ENCODE peak calls at places on chromosomes 11 and 22, in ten cellular contexts. One of them, this sample, is unnamed.

GRCh38 chr11:13494051-13494450 is 1.7 kb downstream of the PTH start:
- DNase-seq in neural progenitor cell: no peak
- DNase-seq in psoas muscle: no peak
- DNase-seq in CD4-positive, alpha-beta T cell: no peak
- DNase-seq in lower lobe of right lung: no peak
- DNase-seq in fibroblast of mammary gland: no peak
- DNase-seq in GM20000: no peak
- DNase-seq in HFF-Myc: no peak
- DNase-seq in BJ: no peak
- DNase-seq in IMR-90: no peak
- DNase-seq in this sample: no peak

GRCh38 chr22:46563381-46564083 is 26.1 kb upstream of the CELSR1 start:
- DNase-seq in fibroblast of mammary gland: peak; percentile 34
- DNase-seq in BJ: no peak
- DNase-seq in IMR-90: peak; percentile 37
- DNase-seq in CD4-positive, alpha-beta T cell: peak; percentile 74
- DNase-seq in lower lobe of right lung: peak; percentile 86
- DNase-seq in neural progenitor cell: peak; percentile 82
- DNase-seq in GM20000: peak; percentile 81
- DNase-seq in HFF-Myc: no peak
- DNase-seq in psoas muscle: peak; percentile 77
- DNase-seq in this sample: peak; percentile 82

GRCh38 chr11:44899959-44900358 is 50.7 kb downstream of the TP53I11 start:
- DNase-seq in HFF-Myc: peak; percentile 33
- DNase-seq in CD4-positive, alpha-beta T cell: no peak
- DNase-seq in BJ: no peak
- DNase-seq in IMR-90: peak; percentile 71
- DNase-seq in neural progenitor cell: peak; percentile 34
- DNase-seq in fibroblast of mammary gland: peak; percentile 79
- DNase-seq in GM20000: peak; percentile 30
- DNase-seq in psoas muscle: no peak
- DNase-seq in lower lobe of right lung: no peak
- DNase-seq in this sample: peak; percentile 41

GRCh38 chr11:6438979-6439571 is 1.7 kb downstream of the HPX start:
- DNase-seq in IMR-90: peak; percentile 59
- DNase-seq in lower lobe of right lung: no peak
- DNase-seq in fibroblast of mammary gland: peak; percentile 69
- DNase-seq in CD4-positive, alpha-beta T cell: no peak
- DNase-seq in BJ: no peak
- DNase-seq in psoas muscle: no peak
- DNase-seq in GM20000: no peak
- DNase-seq in neural progenitor cell: peak; percentile 69
- DNase-seq in HFF-Myc: peak; percentile 42
- DNase-seq in this sample: peak; percentile 51

GRCh38 chr11:8203980-8204379 is 35.2 kb upstream of the RIC3 start:
- DNase-seq in HFF-Myc: no peak
- DNase-seq in lower lobe of right lung: no peak
- DNase-seq in fibroblast of mammary gland: no peak
- DNase-seq in BJ: no peak
- DNase-seq in neural progenitor cell: no peak
- DNase-seq in psoas muscle: no peak
- DNase-seq in IMR-90: no peak
- DNase-seq in GM20000: no peak
- DNase-seq in CD4-positive, alpha-beta T cell: no peak
- DNase-seq in this sample: no peak

GRCh38 chr11:1120532-1121342 is 37.0 kb upstream of the MUC5AC start:
- DNase-seq in neural progenitor cell: no peak
- DNase-seq in IMR-90: no peak
- DNase-seq in BJ: no peak
- DNase-seq in CD4-positive, alpha-beta T cell: no peak
- DNase-seq in GM20000: no peak
- DNase-seq in lower lobe of right lung: no peak
- DNase-seq in HFF-Myc: no peak
- DNase-seq in psoas muscle: peak; percentile 8
- DNase-seq in fibroblast of mammary gland: no peak
- DNase-seq in this sample: no peak

GRCh38 chr11:9847636-9848035 is 183.8 kb downstream of the SWAP70 start:
- DNase-seq in CD4-positive, alpha-beta T cell: no peak
- DNase-seq in neural progenitor cell: no peak
- DNase-seq in BJ: no peak
- DNase-seq in fibroblast of mammary gland: peak; percentile 75
- DNase-seq in lower lobe of right lung: no peak
- DNase-seq in GM20000: no peak
- DNase-seq in psoas muscle: no peak
- DNase-seq in HFF-Myc: no peak
- DNase-seq in IMR-90: no peak
- DNase-seq in this sample: no peak

GRCh38 chr11:118979434-118979833 is 7.9 kb downstream of the FOXR1 start:
- DNase-seq in neural progenitor cell: peak; percentile 80
- DNase-seq in psoas muscle: no peak
- DNase-seq in BJ: no peak
- DNase-seq in HFF-Myc: no peak
- DNase-seq in CD4-positive, alpha-beta T cell: no peak
- DNase-seq in GM20000: peak; percentile 15
- DNase-seq in fibroblast of mammary gland: no peak
- DNase-seq in IMR-90: no peak
- DNase-seq in lower lobe of right lung: no peak
- DNase-seq in this sample: no peak

GRCh38 chr22:31870890-31871289 is 73.4 kb upstream of the YWHAH start:
- DNase-seq in GM20000: no peak
- DNase-seq in fibroblast of mammary gland: peak; percentile 93
- DNase-seq in HFF-Myc: no peak
- DNase-seq in BJ: peak; percentile 27
- DNase-seq in lower lobe of right lung: no peak
- DNase-seq in psoas muscle: no peak
- DNase-seq in IMR-90: peak; percentile 83
- DNase-seq in neural progenitor cell: no peak
- DNase-seq in CD4-positive, alpha-beta T cell: no peak
- DNase-seq in this sample: no peak

GRCh38 chr11:55457641-55458040 is 89.9 kb downstream of the OR4A15 start:
- DNase-seq in psoas muscle: no peak
- DNase-seq in BJ: no peak
- DNase-seq in IMR-90: no peak
- DNase-seq in neural progenitor cell: no peak
- DNase-seq in lower lobe of right lung: no peak
- DNase-seq in HFF-Myc: no peak
- DNase-seq in GM20000: no peak
- DNase-seq in CD4-positive, alpha-beta T cell: no peak
- DNase-seq in fibroblast of mammary gland: no peak
- DNase-seq in this sample: no peak

GRCh38 chr11:2444301-2445106 is at the start of the genes KCNQ1 and TRPM5:
- DNase-seq in IMR-90: no peak
- DNase-seq in CD4-positive, alpha-beta T cell: peak; percentile 77
- DNase-seq in HFF-Myc: no peak
- DNase-seq in fibroblast of mammary gland: no peak
- DNase-seq in neural progenitor cell: peak; percentile 89
- DNase-seq in psoas muscle: peak; percentile 44
- DNase-seq in GM20000: peak; percentile 87
- DNase-seq in lower lobe of right lung: peak; percentile 86
- DNase-seq in BJ: no peak
- DNase-seq in this sample: peak; percentile 77

GRCh38 chr11:65489061-65489705 is 9.7 kb upstream of the MALAT1 start:
- DNase-seq in BJ: peak; percentile 89
- DNase-seq in neural progenitor cell: peak; percentile 77
- DNase-seq in fibroblast of mammary gland: peak; percentile 89
- DNase-seq in HFF-Myc: no peak
- DNase-seq in CD4-positive, alpha-beta T cell: no peak
- DNase-seq in IMR-90: peak; percentile 90
- DNase-seq in psoas muscle: peak; percentile 81
- DNase-seq in lower lobe of right lung: no peak
- DNase-seq in GM20000: no peak
- DNase-seq in this sample: peak; percentile 71

DNA sequence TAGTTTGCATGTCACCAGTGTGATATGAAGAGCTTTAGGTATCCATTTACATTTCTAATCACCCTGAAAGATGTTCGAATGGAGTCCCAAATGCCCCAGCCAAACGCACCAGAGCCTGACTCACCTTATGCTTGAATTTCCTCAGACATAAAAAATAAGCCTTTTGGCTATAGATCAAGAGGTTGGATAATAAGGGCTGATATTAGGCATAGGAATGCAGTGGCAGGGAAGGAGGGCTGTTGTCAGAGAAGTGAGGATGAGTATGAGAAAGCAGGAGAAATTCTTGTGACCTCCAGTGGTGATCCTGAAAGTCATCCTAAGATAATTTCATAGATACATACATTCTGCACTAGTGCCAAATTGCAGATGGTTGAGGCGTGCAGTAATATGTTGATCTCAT is 264.6 kb downstream of the NELL1 start:
- DNase-seq in neural progenitor cell: no peak
- DNase-seq in BJ: no peak
- DNase-seq in psoas muscle: no peak
- DNase-seq in CD4-positive, alpha-beta T cell: no peak
- DNase-seq in IMR-90: no peak
- DNase-seq in lower lobe of right lung: no peak
- DNase-seq in fibroblast of mammary gland: no peak
- DNase-seq in HFF-Myc: no peak
- DNase-seq in GM20000: no peak
- DNase-seq in this sample: no peak
- TF ChIP-seq CTCF in neural progenitor cell: no peak
- TF ChIP-seq CTCF in BJ: no peak
- TF ChIP-seq CTCF in psoas muscle: no peak
- TF ChIP-seq CTCF in CD4-positive, alpha-beta T cell: no peak
- TF ChIP-seq CTCF in IMR-90: no peak
- TF ChIP-seq CTCF in lower lobe of right lung: no peak
- TF ChIP-seq CTCF in fibroblast of mammary gland: no peak
- TF ChIP-seq CTCF in HFF-Myc: no peak
- TF ChIP-seq CTCF in GM20000: no peak
- TF ChIP-seq CTCF in this sample: no peak

GRCh38 chr22:19921544-19922081 is 20.0 kb upstream of the COMT start:
- DNase-seq in GM20000: no peak
- DNase-seq in fibroblast of mammary gland: no peak
- DNase-seq in IMR-90: no peak
- DNase-seq in neural progenitor cell: no peak
- DNase-seq in HFF-Myc: no peak
- DNase-seq in lower lobe of right lung: peak; percentile 6
- DNase-seq in CD4-positive, alpha-beta T cell: no peak
- DNase-seq in BJ: no peak
- DNase-seq in psoas muscle: no peak
- DNase-seq in this sample: no peak

GRCh38 chr22:19919701-19920363 is 21.7 kb upstream of the COMT start:
- DNase-seq in psoas muscle: no peak
- DNase-seq in HFF-Myc: no peak
- DNase-seq in fibroblast of mammary gland: no peak
- DNase-seq in lower lobe of right lung: no peak
- DNase-seq in CD4-positive, alpha-beta T cell: no peak
- DNase-seq in neural progenitor cell: no peak
- DNase-seq in BJ: no peak
- DNase-seq in GM20000: no peak
- DNase-seq in IMR-90: no peak
- DNase-seq in this sample: no peak

GRCh38 chr22:19928207-19928606 is 13.4 kb upstream of the COMT start:
- DNase-seq in GM20000: no peak
- DNase-seq in lower lobe of right lung: peak; percentile 8
- DNase-seq in CD4-positive, alpha-beta T cell: no peak
- DNase-seq in BJ: no peak
- DNase-seq in HFF-Myc: no peak
- DNase-seq in psoas muscle: no peak
- DNase-seq in neural progenitor cell: no peak
- DNase-seq in IMR-90: no peak
- DNase-seq in fibroblast of mammary gland: no peak
- DNase-seq in this sample: no peak

GRCh38 chr22:19927696-19928095 is 13.9 kb upstream of the COMT start:
- DNase-seq in neural progenitor cell: no peak
- DNase-seq in lower lobe of right lung: peak; percentile 8
- DNase-seq in psoas muscle: no peak
- DNase-seq in fibroblast of mammary gland: no peak
- DNase-seq in IMR-90: no peak
- DNase-seq in BJ: no peak
- DNase-seq in CD4-positive, alpha-beta T cell: no peak
- DNase-seq in GM20000: no peak
- DNase-seq in HFF-Myc: no peak
- DNase-seq in this sample: no peak

DNA sequence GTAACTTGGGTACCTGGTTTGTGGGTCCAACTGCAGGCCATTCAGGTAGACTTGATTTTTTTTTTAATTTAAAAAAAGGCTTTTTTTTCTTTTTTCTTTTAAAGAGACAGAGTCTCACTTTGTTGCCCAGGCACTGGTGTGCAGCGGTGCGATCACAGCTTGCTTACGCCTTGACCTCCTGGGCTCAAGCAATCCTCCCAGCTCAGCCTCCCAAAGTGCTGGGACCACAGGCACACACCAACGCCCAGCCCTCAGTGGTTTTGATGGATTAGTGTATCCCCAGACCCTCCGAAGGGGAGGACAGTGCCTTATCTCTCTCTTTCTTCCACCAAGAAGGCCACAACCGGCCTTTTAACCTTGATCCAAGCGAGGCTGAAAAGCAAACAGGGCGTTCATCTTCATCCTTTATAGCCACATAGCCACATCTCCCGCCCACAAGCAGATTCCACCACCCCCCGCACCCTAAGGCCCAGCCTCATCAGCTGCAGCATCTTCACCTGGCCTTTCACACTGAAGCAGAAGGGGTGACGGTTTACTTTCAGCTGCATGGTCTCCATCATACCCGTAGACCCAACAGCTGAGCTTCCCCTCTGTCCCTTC is 17.6 kb upstream of the COMT start:
- DNase-seq in BJ: no peak
- DNase-seq in fibroblast of mammary gland: no peak
- DNase-seq in lower lobe of right lung: peak; percentile 15
- DNase-seq in psoas muscle: no peak
- DNase-seq in CD4-positive, alpha-beta T cell: no peak
- DNase-seq in GM20000: no peak
- DNase-seq in IMR-90: no peak
- DNase-seq in neural progenitor cell: no peak
- DNase-seq in HFF-Myc: no peak
- DNase-seq in this sample: no peak
- TF ChIP-seq CTCF in BJ: no peak
- TF ChIP-seq CTCF in fibroblast of mammary gland: no peak
- TF ChIP-seq CTCF in lower lobe of right lung: no peak
- TF ChIP-seq CTCF in psoas muscle: no peak
- TF ChIP-seq CTCF in CD4-positive, alpha-beta T cell: no peak
- TF ChIP-seq CTCF in GM20000: no peak
- TF ChIP-seq CTCF in IMR-90: no peak
- TF ChIP-seq CTCF in neural progenitor cell: no peak
- TF ChIP-seq CTCF in HFF-Myc: no peak
- TF ChIP-seq CTCF in this sample: no peak

DNA sequence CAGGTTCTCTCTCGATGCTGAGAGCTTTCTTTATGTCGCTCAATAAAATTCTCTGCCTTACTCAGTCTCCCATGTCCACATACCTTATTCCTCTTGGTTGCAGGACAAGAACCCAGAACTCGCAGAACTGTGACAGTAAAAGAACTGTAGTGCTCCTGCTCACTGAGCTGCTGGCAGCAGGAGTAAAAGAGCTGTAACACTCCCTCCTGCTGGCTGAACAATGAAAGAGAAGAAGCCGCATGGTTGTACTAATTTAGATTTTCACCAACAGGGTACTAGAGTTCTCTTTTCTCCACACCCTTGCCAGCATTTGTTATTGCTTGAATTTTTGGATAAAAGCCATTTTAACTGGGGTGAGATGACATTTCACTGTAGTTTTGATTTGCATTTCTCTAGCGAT is 433.2 kb downstream of the GUCY1A2 start:
- DNase-seq in GM20000: no peak
- DNase-seq in psoas muscle: no peak
- DNase-seq in CD4-positive, alpha-beta T cell: no peak
- DNase-seq in fibroblast of mammary gland: peak; percentile 59
- DNase-seq in IMR-90: peak; percentile 51
- DNase-seq in neural progenitor cell: peak; percentile 59
- DNase-seq in lower lobe of right lung: no peak
- DNase-seq in HFF-Myc: peak; percentile 4
- DNase-seq in BJ: no peak
- DNase-seq in this sample: no peak
- TF ChIP-seq CTCF in GM20000: no peak
- TF ChIP-seq CTCF in psoas muscle: no peak
- TF ChIP-seq CTCF in CD4-positive, alpha-beta T cell: no peak
- TF ChIP-seq CTCF in fibroblast of mammary gland: peak; percentile 52
- TF ChIP-seq CTCF in IMR-90: peak; percentile 70
- TF ChIP-seq CTCF in neural progenitor cell: peak; percentile 64
- TF ChIP-seq CTCF in lower lobe of right lung: no peak
- TF ChIP-seq CTCF in HFF-Myc: no peak
- TF ChIP-seq CTCF in BJ: peak; percentile 70
- TF ChIP-seq CTCF in this sample: no peak

GRCh38 chr11:29272019-29272654 is 744.7 kb downstream of the KCNA4 start:
- DNase-seq in CD4-positive, alpha-beta T cell: no peak
- DNase-seq in psoas muscle: no peak
- DNase-seq in neural progenitor cell: no peak
- DNase-seq in BJ: no peak
- DNase-seq in fibroblast of mammary gland: peak; percentile 52
- DNase-seq in lower lobe of right lung: no peak
- DNase-seq in GM20000: no peak
- DNase-seq in IMR-90: peak; percentile 55
- DNase-seq in HFF-Myc: no peak
- DNase-seq in this sample: no peak
- TF ChIP-seq CTCF in CD4-positive, alpha-beta T cell: no peak
- TF ChIP-seq CTCF in psoas muscle: no peak
- TF ChIP-seq CTCF in neural progenitor cell: peak; percentile 19
- TF ChIP-seq CTCF in BJ: peak; percentile 58
- TF ChIP-seq CTCF in fibroblast of mammary gland: peak; percentile 56
- TF ChIP-seq CTCF in lower lobe of right lung: no peak
- TF ChIP-seq CTCF in GM20000: no peak
- TF ChIP-seq CTCF in IMR-90: peak; percentile 58
- TF ChIP-seq CTCF in HFF-Myc: peak; percentile 46
- TF ChIP-seq CTCF in this sample: peak; percentile 7